ENCODE peak calls at places on chromosome 7, in five cellular contexts. L is K562, S is MV-4-11, A is left cardiac atrium, E is prostate gland. I is an unnamed sample.

GRCh38 chr7:78769551-78770101 is 683.8 kb downstream of the MAGI2 start:
- DNase-seq in L (no peak), S (peak), A (no peak), E (no peak), I (no peak)

GRCh38 chr7:79340212-79340611 is 113.3 kb downstream of the MAGI2 start:
- DNase-seq in L (no peak), S (no peak), A (no peak), E (no peak), I (no peak)

GRCh38 chr7:73717025-73717807 is 2.3 kb downstream of the STX1A start:
- DNase-seq in L (no peak), S (no peak), A (no peak), E (no peak), I (no peak)

GRCh38 chr7:3427957-3428356 is 126.9 kb downstream of the SDK1 start:
- DNase-seq in L (no peak), S (no peak), A (no peak), E (no peak), I (no peak)

GRCh38 chr7:11232462-11232861 is 258.8 kb downstream of the PHF14 start:
- DNase-seq in L (no peak), S (no peak), A (no peak), E (no peak), I (no peak)

GRCh38 chr7:158422551-158423189 is 165.0 kb downstream of the PTPRN2 start:
- DNase-seq in L (peak), S (no peak), A (no peak), E (no peak), I (no peak)

GRCh38 chr7:1883031-1883761 is 213.1 kb downstream of the ELFN1 start:
- DNase-seq in L (peak), S (peak), A (no peak), E (no peak), I (peak)

GRCh38 chr7:129493555-129493954 is 8.8 kb upstream of the SMKR1 start:
- DNase-seq in L (no peak), S (no peak), A (no peak), E (no peak), I (no peak)

GRCh38 chr7:142535123-142535779 is 214.0 kb upstream of the PRSS1 start:
- DNase-seq in L (peak), S (peak), A (peak), E (no peak), I (peak)

GRCh38 chr7:101197991-101198390 is 2.8 kb downstream of the MOGAT3 start:
- DNase-seq in L (no peak), S (no peak), A (no peak), E (no peak), I (no peak)

GRCh38 chr7:25179325-25179724 is 49.0 kb downstream of the NPVF start:
- DNase-seq in L (no peak), S (no peak), A (no peak), E (no peak), I (no peak)

GRCh38 chr7:37853468-37853867 is 5.1 kb downstream of the NME8 start:
- DNase-seq in L (peak), S (no peak), A (no peak), E (no peak), I (peak)

GRCh38 chr7:47454066-47454950 is 127.6 kb downstream of the TNS3 start:
- DNase-seq in L (no peak), S (no peak), A (no peak), E (no peak), I (no peak)

GRCh38 chr7:106448992-106449859 is 164.4 kb upstream of the NAMPT start:
- DNase-seq in L (no peak), S (no peak), A (no peak), E (no peak), I (no peak)

GRCh38 chr7:26860361-26860760 is 4.0 kb downstream of the SKAP2 start:
- DNase-seq in L (no peak), S (no peak), A (no peak), E (peak), I (peak)

GRCh38 chr7:43674559-43675436 is 54.5 kb downstream of the COA1 start:
- DNase-seq in L (peak), S (no peak), A (no peak), E (no peak), I (no peak)

GRCh38 chr7:127650842-127651555 is 995 bp upstream of the SND1 start:
- DNase-seq in L (no peak), S (peak), A (no peak), E (peak), I (no peak)